ENCODE peak calls at places on chromosomes 2 and 18, in nine cellular contexts. N is esophagus squamous epithelium, F is pancreas, G is mammary epithelial cell, H is brain microvascular endothelial cell, Z is astrocyte, D is A549, O is neuronal stem cell, M is ascending aorta. Q is an unnamed sample.

GRCh38 chr2:38171208-38171858 is 95.4 kb upstream of the CYP1B1 start:
- DNase-seq in G (no peak), N (no peak), H (no peak), M (no peak), O (no peak), F (no peak), Z (no peak), D (no peak), Q (no peak)

GRCh38 chr2:105376789-105377231 is 22.0 kb downstream of the FHL2 start:
- DNase-seq in O (no peak), Z (peak), D (no peak), F (no peak), H (peak), N (no peak), M (no peak), G (peak), Q (no peak)

GRCh38 chr2:119753930-119754321 is 5.8 kb upstream of the PTPN4 start:
- DNase-seq in O (no peak), F (no peak), G (no peak), Z (no peak), D (no peak), H (no peak), M (no peak), N (no peak), Q (no peak)

GRCh38 chr18:32383040-32383819 is 87.5 kb downstream of the GAREM1 start:
- DNase-seq in G (peak), D (peak), Z (peak), N (no peak), O (no peak), F (no peak), H (peak), M (no peak), Q (no peak)

GRCh38 chr2:231680284-231680991 is 27.9 kb upstream of the PTMA start:
- DNase-seq in N (no peak), D (no peak), H (no peak), M (no peak), O (no peak), F (peak), Z (no peak), G (no peak), Q (no peak)

GRCh38 chr2:48870503-48870902 is 115.0 kb upstream of the LHCGR start:
- DNase-seq in M (no peak), Z (peak), D (no peak), H (no peak), N (no peak), G (no peak), F (no peak), O (no peak), Q (no peak)

GRCh38 chr2:141557329-141558098 is 573.3 kb downstream of the LRP1B start:
- DNase-seq in F (no peak), M (no peak), G (peak), O (no peak), N (no peak), H (peak), D (peak), Z (peak), Q (no peak)

GRCh38 chr2:216882876-216883275 is 23.0 kb upstream of the TNP1 start:
- DNase-seq in D (no peak), N (no peak), Z (no peak), O (no peak), H (no peak), G (no peak), F (no peak), M (no peak), Q (no peak)

GRCh38 chr2:235264512-235264911 is 229.3 kb upstream of the AGAP1 start:
- DNase-seq in Z (no peak), M (no peak), O (no peak), F (no peak), H (no peak), N (no peak), G (no peak), D (no peak), Q (no peak)

GRCh38 chr2:29528891-29529520 is 392.4 kb downstream of the ALK start:
- DNase-seq in D (no peak), N (no peak), Z (peak), H (peak), F (no peak), G (no peak), M (no peak), O (no peak), Q (peak)

GRCh38 chr2:221034973-221035372 is 537.1 kb downstream of the EPHA4 start:
- DNase-seq in D (no peak), H (no peak), G (no peak), Z (no peak), M (no peak), N (no peak), O (no peak), F (no peak), Q (no peak)

GRCh38 chr2:238161291-238162051 is 2.7 kb downstream of the ERFE start:
- DNase-seq in D (no peak), G (no peak), O (no peak), Z (no peak), N (no peak), M (peak), F (peak), H (no peak), Q (no peak)

GRCh38 chr2:232951891-232952290 is 61.2 kb downstream of the NGEF start:
- DNase-seq in N (no peak), H (peak), O (no peak), M (no peak), Z (peak), D (peak), F (no peak), G (peak), Q (no peak)

GRCh38 chr18:67515987-67516431 is 511 bp downstream of the DSEL start:
- DNase-seq in D (peak), G (peak), F (peak), Z (peak), N (no peak), M (peak), O (peak), H (peak), Q (peak)

GRCh38 chr2:1491751-1492150 is 78.5 kb downstream of the TPO start:
- DNase-seq in D (no peak), G (no peak), M (no peak), H (no peak), Z (no peak), N (no peak), O (no peak), F (no peak), Q (no peak)

GRCh38 chr2:157672129-157672528 is 43.5 kb upstream of the ACVR1C start:
- DNase-seq in N (no peak), Z (no peak), M (no peak), F (no peak), O (no peak), D (peak), H (peak), G (peak), Q (no peak)

GRCh38 chr2:219419331-219420197 is 1.4 kb downstream of the DES start:
- DNase-seq in M (no peak), O (no peak), G (no peak), Z (no peak), N (no peak), H (no peak), F (no peak), D (no peak), Q (no peak)

GRCh38 chr2:128323501-128323931 is 4.8 kb upstream of the HS6ST1 start:
- DNase-seq in M (no peak), O (no peak), D (no peak), G (no peak), H (no peak), F (no peak), Z (no peak), N (no peak), Q (no peak)

GRCh38 chr18:9319333-9319732 is 15.2 kb upstream of the TWSG1 start:
- DNase-seq in O (no peak), Z (peak), N (no peak), M (no peak), G (no peak), H (no peak), D (no peak), F (no peak), Q (no peak)

GRCh38 chr18:23103449-23103848 is 31.8 kb upstream of the CABLES1 start:
- DNase-seq in G (no peak), F (no peak), Z (no peak), M (no peak), H (no peak), D (peak), O (no peak), N (no peak), Q (no peak)

GRCh38 chr2:71547616-71548285 is 94.4 kb downstream of the DYSF start:
- DNase-seq in D (no peak), M (no peak), F (peak), N (no peak), G (no peak), O (no peak), Z (no peak), H (no peak), Q (no peak)

GRCh38 chr2:112749755-112750559 is 14.5 kb downstream of the CKAP2L start:
- DNase-seq in G (peak), D (peak), O (peak), F (peak), M (no peak), Z (peak), N (no peak), H (peak), Q (peak)

GRCh38 chr2:120461092-120461491 is 115.2 kb downstream of the INHBB start:
- DNase-seq in Z (no peak), D (no peak), F (peak), M (no peak), H (no peak), G (no peak), N (no peak), O (no peak), Q (peak)

GRCh38 chr2:218471982-218472381 is 53.1 kb downstream of the VIL1 start:
- DNase-seq in M (no peak), Z (no peak), O (no peak), D (no peak), N (no peak), F (no peak), H (no peak), G (no peak), Q (no peak)

GRCh38 chr18:10089881-10090280 is 176.1 kb downstream of the VAPA start:
- DNase-seq in Z (no peak), H (no peak), F (no peak), G (no peak), N (no peak), O (no peak), D (no peak), M (no peak), Q (no peak)

GRCh38 chr2:152553518-152553917 is 163.7 kb downstream of the PRPF40A start:
- DNase-seq in F (no peak), N (no peak), M (no peak), Z (no peak), D (no peak), H (no peak), O (no peak), G (no peak), Q (no peak)

GRCh38 chr2:219444566-219445091 is 10.0 kb downstream of the SPEG start:
- DNase-seq in G (peak), H (no peak), N (no peak), D (no peak), F (no peak), M (no peak), O (no peak), Z (peak), Q (no peak)

GRCh38 chr2:223641062-223641461 is 38.9 kb upstream of the SCG2 start:
- DNase-seq in M (no peak), N (no peak), H (no peak), Z (no peak), F (no peak), O (no peak), D (no peak), G (no peak), Q (no peak)

GRCh38 chr2:236748385-236748784 is 178.8 kb downstream of the ACKR3 start:
- DNase-seq in F (no peak), M (no peak), N (no peak), D (no peak), H (no peak), G (no peak), Z (no peak), O (no peak), Q (peak)

GRCh38 chr2:236747925-236748324 is 178.3 kb downstream of the ACKR3 start:
- DNase-seq in O (no peak), Z (no peak), F (no peak), N (no peak), M (no peak), G (no peak), H (no peak), D (no peak), Q (no peak)

GRCh38 chr2:236747426-236747825 is 177.8 kb downstream of the ACKR3 start:
- DNase-seq in F (no peak), D (no peak), N (no peak), G (no peak), M (no peak), H (no peak), O (no peak), Z (no peak), Q (no peak)

GRCh38 chr2:236748801-236749200 is 179.2 kb downstream of the ACKR3 start:
- DNase-seq in M (no peak), D (no peak), N (no peak), F (no peak), G (no peak), Z (no peak), H (no peak), O (no peak), Q (peak)

GRCh38 chr2:236749346-236749745 is 179.7 kb downstream of the ACKR3 start:
- DNase-seq in H (peak), G (peak), F (no peak), D (no peak), O (no peak), Z (peak), M (no peak), N (no peak), Q (no peak)
- H3K27ac ChIP-seq in H (no peak), G (no peak), F (no peak), D (peak), O (no peak), Z (peak), M (no peak), N (peak), Q (no peak)

DNA sequence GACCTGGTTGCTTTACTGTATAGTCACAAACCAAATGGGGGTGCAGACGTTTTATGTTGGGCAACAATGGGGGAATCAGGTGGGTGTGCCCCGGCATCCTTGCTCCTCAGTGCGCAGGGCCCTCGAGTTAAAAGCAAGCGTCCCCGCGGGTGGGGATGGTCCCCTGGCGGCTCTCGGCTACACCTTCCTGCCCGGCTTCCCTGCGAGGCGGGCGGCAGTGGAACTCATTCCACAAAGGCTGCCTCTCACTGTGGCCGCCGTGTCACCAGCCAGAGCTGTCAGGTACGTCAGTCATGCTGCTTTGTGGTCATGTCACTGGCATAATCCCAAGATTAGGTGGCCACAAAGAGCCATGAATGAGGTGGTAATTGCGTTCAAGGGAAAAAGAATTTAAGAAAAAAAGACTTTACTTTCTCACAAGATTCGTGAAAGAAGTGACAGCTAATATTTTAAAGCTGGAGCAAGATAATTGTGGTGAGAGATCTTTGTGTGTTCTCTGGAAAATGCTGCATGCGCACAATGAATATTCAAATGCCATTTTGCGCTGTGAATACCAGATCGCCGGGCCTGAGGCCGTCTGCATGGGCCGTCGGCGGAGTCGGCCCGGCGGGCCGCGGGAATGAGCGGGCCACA is 82.4 kb upstream of the LDLRAD4 start:
- DNase-seq in O (peak), N (no peak), G (peak), D (no peak), M (no peak), F (no peak), H (no peak), Z (peak), Q (no peak)
- H3K27ac ChIP-seq in O (peak), N (no peak), G (no peak), D (no peak), M (no peak), F (no peak), H (no peak), Z (no peak), Q (peak)

GRCh38 chr18:45976581-45977373 is 9.6 kb upstream of the EPG5 start:
- DNase-seq in G (no peak), O (no peak), M (no peak), F (no peak), Z (peak), N (no peak), D (no peak), H (no peak), Q (no peak)
- H3K27ac ChIP-seq in G (no peak), O (no peak), M (no peak), F (no peak), Z (no peak), N (no peak), D (no peak), H (no peak), Q (no peak)

GRCh38 chr2:151095463-151095862 is 166.2 kb downstream of the RBM43 start:
- DNase-seq in F (no peak), M (no peak), Z (no peak), H (no peak), N (no peak), D (no peak), O (no peak), G (peak), Q (no peak)

GRCh38 chr2:151087377-151087776 is 174.3 kb downstream of the RBM43 start:
- DNase-seq in Z (no peak), D (no peak), N (no peak), H (no peak), M (no peak), F (no peak), O (no peak), G (no peak), Q (no peak)

GRCh38 chr2:151097118-151097517 is 164.5 kb downstream of the RBM43 start:
- DNase-seq in O (no peak), N (no peak), Z (peak), G (no peak), H (no peak), M (no peak), F (no peak), D (no peak), Q (no peak)

DNA sequence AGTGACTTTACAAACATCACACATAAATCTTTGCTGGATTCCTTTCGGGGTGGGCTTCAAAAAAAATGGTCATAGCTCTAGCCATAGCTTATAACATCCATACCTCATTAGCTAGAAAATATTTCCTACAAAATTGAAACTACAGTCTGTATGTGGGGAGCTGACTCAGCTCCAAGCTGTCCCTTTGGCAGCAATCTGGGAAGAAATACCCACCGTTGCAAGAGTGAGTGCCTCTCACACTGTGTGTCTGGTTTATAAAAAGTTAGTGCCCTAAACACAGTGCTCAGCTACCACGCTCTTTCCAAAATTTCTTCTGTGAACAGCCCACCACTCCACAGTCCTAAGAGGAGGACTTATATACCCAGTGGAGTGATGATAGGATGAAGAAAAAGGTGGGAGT is 170.1 kb downstream of the RBM43 start:
- DNase-seq in H (no peak), M (no peak), N (no peak), D (no peak), O (no peak), G (no peak), F (no peak), Z (no peak), Q (no peak)
- H3K27ac ChIP-seq in H (no peak), M (no peak), N (no peak), D (no peak), O (no peak), G (no peak), F (no peak), Z (no peak), Q (no peak)

DNA sequence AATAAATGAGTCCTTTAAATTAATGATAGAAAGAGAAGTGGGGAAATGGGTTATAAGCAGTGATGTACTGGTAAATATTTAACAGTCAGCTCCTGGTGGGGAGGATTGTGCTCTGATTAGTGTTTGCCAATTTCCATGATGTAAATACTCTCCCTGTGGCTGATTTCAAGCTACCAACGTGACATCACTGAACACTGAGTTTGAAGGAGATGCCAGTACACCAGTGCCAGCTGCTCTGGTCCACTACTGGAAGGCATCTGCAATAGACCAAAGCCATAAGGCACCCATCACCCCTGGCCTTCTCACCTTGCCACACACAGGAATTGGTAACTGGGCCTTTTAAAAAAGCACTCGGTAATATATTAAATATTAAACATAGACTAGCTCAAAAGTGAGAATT is 77.7 kb downstream of the TGOLN2 start:
- DNase-seq in Z (no peak), G (no peak), F (no peak), H (no peak), M (no peak), N (no peak), O (no peak), D (no peak), Q (no peak)
- H3K27ac ChIP-seq in Z (no peak), G (no peak), F (no peak), H (no peak), M (peak), N (no peak), O (no peak), D (no peak), Q (no peak)

DNA sequence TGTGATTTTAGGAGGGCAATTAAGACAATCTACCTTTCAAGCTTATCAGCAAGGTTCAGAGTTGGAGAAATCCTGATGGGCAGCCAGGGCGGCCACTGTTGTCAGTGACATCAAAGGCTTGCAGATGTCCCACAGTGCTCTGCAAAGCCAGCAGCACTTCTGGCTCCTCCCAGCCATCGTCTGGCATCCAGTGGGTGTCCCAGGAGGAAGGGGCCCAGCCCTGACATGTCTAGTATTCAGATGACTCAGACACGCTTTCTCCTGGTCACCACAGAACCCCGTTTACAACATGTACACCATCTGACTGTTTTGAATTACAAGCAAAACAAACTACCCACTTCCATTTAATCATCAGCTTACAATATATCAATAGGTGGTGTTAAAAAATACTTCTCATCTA is 61.4 kb downstream of the CYRIA start:
- DNase-seq in Z (no peak), H (peak), O (no peak), D (no peak), F (no peak), G (peak), M (no peak), N (no peak), Q (no peak)
- H3K27ac ChIP-seq in Z (no peak), H (no peak), O (no peak), D (no peak), F (no peak), G (no peak), M (no peak), N (no peak), Q (no peak)

DNA sequence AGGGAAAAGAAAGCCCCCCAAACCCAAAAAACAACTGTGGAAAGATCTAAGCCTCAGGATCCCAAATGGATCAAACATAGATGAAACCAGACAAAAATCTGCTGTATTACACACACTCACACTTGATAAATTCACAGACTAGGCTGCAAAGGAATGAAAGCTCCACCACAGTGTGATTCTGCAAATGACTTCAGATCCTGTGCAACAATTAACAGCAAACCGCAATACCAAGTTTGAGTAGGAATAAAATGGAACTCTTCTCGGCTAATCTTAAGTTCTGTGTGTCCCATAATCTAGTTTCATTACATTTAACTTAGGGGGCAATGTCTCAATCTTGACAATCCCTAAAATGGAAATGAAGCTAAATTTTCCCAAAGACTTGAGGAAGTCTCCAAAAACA is 11.9 kb downstream of the CLK1 start:
- DNase-seq in H (no peak), O (no peak), F (no peak), M (no peak), N (no peak), D (no peak), Z (no peak), G (no peak), Q (no peak)
- H3K27ac ChIP-seq in H (no peak), O (no peak), F (no peak), M (no peak), N (no peak), D (no peak), Z (no peak), G (no peak), Q (no peak)